ENCODE peak calls at places on chromosome 10, in nine cellular contexts. P is nephron progenitor cell; A is stimulated activated CD4-positive, alpha-beta T cell treated with anti-CD3 and anti-CD28 coated beads, TNF-alpha, amount 100 ng/mL, for 1 hour; B is CD14-positive monocyte; T is NCI-H2171 treated with DMSO at 0.1 percent for 48 hours; S is T-helper 17 cell; E is astrocyte of the spinal cord; U is A673; C is endothelial cell. Y is an unnamed sample.

GRCh38 chr10:123117644-123118409 is 17.9 kb upstream of the HMX3 start:
- DNase-seq in E (no peak), U (no peak), T (no peak), P (peak; percentile 42), C (no peak), B (no peak), A (no peak), S (no peak), Y (no peak)

GRCh38 chr10:7534480-7534852 is 123.6 kb upstream of the SFMBT2 start:
- DNase-seq in A (no peak), E (no peak), T (no peak), P (no peak), C (no peak), B (no peak), U (no peak), S (no peak), Y (no peak)

GRCh38 chr10:59107147-59107546 is 69.3 kb upstream of the PHYHIPL start:
- DNase-seq in B (no peak), C (no peak), E (no peak), U (no peak), T (no peak), S (no peak), A (no peak), P (no peak), Y (no peak)

GRCh38 chr10:37872283-37872682 is 14.9 kb upstream of the ZNF248 start:
- DNase-seq in A (no peak), B (no peak), C (no peak), S (no peak), E (no peak), P (no peak), T (no peak), U (no peak), Y (no peak)

GRCh38 chr10:70578371-70578947 is 24.1 kb downstream of the PRF1 start:
- DNase-seq in S (no peak), C (no peak), T (no peak), U (no peak), B (peak; percentile 38), E (peak; percentile 98), A (peak; percentile 13), P (no peak), Y (peak; percentile 73)

GRCh38 chr10:51821045-51821444 is 121.7 kb upstream of the CSTF2T start:
- DNase-seq in T (no peak), S (no peak), B (no peak), E (no peak), A (no peak), P (no peak), C (no peak), U (no peak), Y (no peak)

GRCh38 chr10:31977440-31978157 is 49.0 kb upstream of the ARHGAP12 start:
- DNase-seq in T (no peak), E (peak; percentile 41), P (no peak), S (no peak), A (no peak), C (no peak), U (peak; percentile 72), B (no peak), Y (peak; percentile 19)

GRCh38 chr10:46296629-46297275 is 10.0 kb downstream of the ANTXRL start:
- DNase-seq in U (no peak), A (no peak), C (no peak), B (no peak), T (no peak), P (no peak), E (no peak), S (no peak), Y (no peak)

GRCh38 chr10:48634198-48634983 is 29.5 kb upstream of the ARHGAP22 start:
- DNase-seq in C (no peak), A (no peak), E (peak; percentile 78), U (peak; percentile 57), T (no peak), P (no peak), S (no peak), B (peak; percentile 80), Y (no peak)

GRCh38 chr10:34434119-34434594 is 380.9 kb downstream of the PARD3 start:
- DNase-seq in A (no peak), T (no peak), S (no peak), U (no peak), E (peak; percentile 79), P (no peak), B (no peak), C (no peak), Y (no peak)

GRCh38 chr10:110556993-110557601 is 10.4 kb upstream of the SMC3 start:
- DNase-seq in P (peak; percentile 43), T (no peak), A (peak; percentile 39), S (peak; percentile 24), C (peak; percentile 47), B (no peak), U (peak; percentile 83), E (peak; percentile 42), Y (peak; percentile 50)

GRCh38 chr10:64732372-64732715 is 1211.1 kb downstream of the REEP3 start:
- DNase-seq in A (no peak), T (no peak), U (no peak), S (no peak), B (no peak), C (no peak), E (no peak), P (no peak), Y (no peak)

GRCh38 chr10:73848821-73849489 is 25.4 kb downstream of the CAMK2G start:
- DNase-seq in A (peak; percentile 81), S (peak; percentile 77), B (peak; percentile 92), P (peak; percentile 93), T (peak; percentile 50), C (peak; percentile 90), E (peak; percentile 83), U (peak; percentile 86), Y (peak; percentile 87)

GRCh38 chr10:5502903-5503835 is 3.8 kb upstream of the CALML5 start:
- DNase-seq in E (no peak), T (no peak), S (no peak), U (no peak), B (no peak), C (no peak), P (no peak), A (no peak), Y (no peak)

GRCh38 chr10:47454294-47455058 is 29.4 kb downstream of the ANXA8 start:
- DNase-seq in P (no peak), S (no peak), C (no peak), T (no peak), U (no peak), B (no peak), A (no peak), E (no peak), Y (no peak)

GRCh38 chr10:20855398-20856038 is 41.6 kb downstream of the NEBL start:
- DNase-seq in B (no peak), U (peak; percentile 68), A (no peak), C (no peak), P (no peak), S (no peak), E (peak; percentile 50), T (peak; percentile 4), Y (no peak)

GRCh38 chr10:110751845-110752244 is 107.7 kb downstream of the RBM20 start:
- DNase-seq in U (no peak), C (no peak), T (no peak), B (no peak), E (no peak), A (no peak), S (no peak), P (no peak), Y (no peak)

Y was measured in central memory CD4-positive, alpha-beta T cell.